ENCODE peak calls at places on chromosomes 13 and 19, in four cellular contexts. One of them, this sample, is unnamed.

GRCh38 chr13:69817333-69817732 is 290.3 kb upstream of the ATXN8OS start:
- DNase-seq in PC-9: no peak
- DNase-seq in GM03348: no peak
- DNase-seq in globus pallidus: no peak
- DNase-seq in this sample: no peak

GRCh38 chr13:39815345-39816111 is 160.1 kb downstream of the COG6 start:
- DNase-seq in PC-9: no peak
- DNase-seq in GM03348: no peak
- DNase-seq in globus pallidus: no peak
- DNase-seq in this sample: no peak

GRCh38 chr19:34512254-34512796 is 30.8 kb downstream of the WTIP start:
- DNase-seq in PC-9: no peak
- DNase-seq in GM03348: peak
- DNase-seq in globus pallidus: no peak
- DNase-seq in this sample: no peak

GRCh38 chr13:60612593-60612992 is 215.6 kb downstream of the TDRD3 start:
- DNase-seq in PC-9: no peak
- DNase-seq in GM03348: no peak
- DNase-seq in globus pallidus: no peak
- DNase-seq in this sample: no peak

GRCh38 chr13:98782654-98783053 is 30.2 kb upstream of the SLC15A1 start:
- DNase-seq in PC-9: no peak
- DNase-seq in GM03348: no peak
- DNase-seq in globus pallidus: no peak
- DNase-seq in this sample: no peak

GRCh38 chr13:113545455-113545930 is 39.1 kb upstream of the TFDP1 start:
- DNase-seq in PC-9: peak
- DNase-seq in GM03348: peak
- DNase-seq in globus pallidus: no peak
- DNase-seq in this sample: peak

GRCh38 chr19:39409207-39409885 is 2.7 kb downstream of the ZFP36 start:
- DNase-seq in PC-9: peak
- DNase-seq in GM03348: peak
- DNase-seq in globus pallidus: no peak
- DNase-seq in this sample: peak

GRCh38 chr13:20462533-20462915 is 63.1 kb downstream of the CRYL1 start:
- DNase-seq in PC-9: no peak
- DNase-seq in GM03348: no peak
- DNase-seq in globus pallidus: no peak
- DNase-seq in this sample: no peak

GRCh38 chr19:47619763-47620162 is 10.8 kb downstream of the BICRA start:
- DNase-seq in PC-9: no peak
- DNase-seq in GM03348: no peak
- DNase-seq in globus pallidus: no peak
- DNase-seq in this sample: no peak

GRCh38 chr19:19026299-19026971 is 6.9 kb downstream of the SUGP2 start:
- DNase-seq in PC-9: no peak
- DNase-seq in GM03348: no peak
- DNase-seq in globus pallidus: no peak
- DNase-seq in this sample: no peak

GRCh38 chr19:2744113-2744512 is 4.3 kb upstream of the SLC39A3 start:
- DNase-seq in PC-9: no peak
- DNase-seq in GM03348: no peak
- DNase-seq in globus pallidus: no peak
- DNase-seq in this sample: no peak

GRCh38 chr19:2034729-2035589 is 16.1 kb downstream of the MKNK2 start:
- DNase-seq in PC-9: peak
- DNase-seq in GM03348: peak
- DNase-seq in globus pallidus: no peak
- DNase-seq in this sample: peak

GRCh38 chr19:54081032-54081431 is at the start of gene TARM1:
- DNase-seq in PC-9: no peak
- DNase-seq in GM03348: no peak
- DNase-seq in globus pallidus: no peak
- DNase-seq in this sample: no peak

GRCh38 chr13:44930280-44930679 is 59.0 kb downstream of the NUFIP1 start:
- DNase-seq in PC-9: no peak
- DNase-seq in GM03348: no peak
- DNase-seq in globus pallidus: no peak
- DNase-seq in this sample: no peak

GRCh38 chr19:35043906-35044305 is 2.4 kb downstream of the HPN start:
- DNase-seq in PC-9: no peak
- DNase-seq in GM03348: peak
- DNase-seq in globus pallidus: no peak
- DNase-seq in this sample: no peak

GRCh38 chr13:94590744-94591143 is 5.2 kb downstream of the TGDS start:
- DNase-seq in PC-9: no peak
- DNase-seq in GM03348: no peak
- DNase-seq in globus pallidus: no peak
- DNase-seq in this sample: no peak

GRCh38 chr19:50203281-50204080 is at the start of gene MYH14:
- DNase-seq in PC-9: peak
- DNase-seq in GM03348: peak
- DNase-seq in globus pallidus: peak
- DNase-seq in this sample: peak

GRCh38 chr19:38744298-38744681 is at the start of gene CAPN12:
- DNase-seq in PC-9: no peak
- DNase-seq in GM03348: no peak
- DNase-seq in globus pallidus: no peak
- DNase-seq in this sample: no peak

GRCh38 chr13:97266328-97266727 is 44.2 kb downstream of the MBNL2 start:
- DNase-seq in PC-9: no peak
- DNase-seq in GM03348: no peak
- DNase-seq in globus pallidus: no peak
- DNase-seq in this sample: no peak

GRCh38 chr13:85019121-85019520 is 780.1 kb downstream of the SLITRK6 start:
- DNase-seq in PC-9: no peak
- DNase-seq in GM03348: no peak
- DNase-seq in globus pallidus: peak
- DNase-seq in this sample: no peak

GRCh38 chr19:2345794-2346663 is 14.0 kb upstream of the TMPRSS9 start:
- DNase-seq in PC-9: peak
- DNase-seq in GM03348: no peak
- DNase-seq in globus pallidus: peak
- DNase-seq in this sample: no peak

GRCh38 chr19:10095948-10096614 is 6.4 kb downstream of the ANGPTL6 start:
- DNase-seq in PC-9: peak
- DNase-seq in GM03348: peak
- DNase-seq in globus pallidus: peak
- DNase-seq in this sample: peak

GRCh38 chr19:10209305-10209704 is 14.6 kb upstream of the DNMT1 start:
- DNase-seq in PC-9: no peak
- DNase-seq in GM03348: peak
- DNase-seq in globus pallidus: no peak
- DNase-seq in this sample: no peak

GRCh38 chr13:112658807-112659206 is 31.0 kb upstream of the ATP11A start:
- DNase-seq in PC-9: no peak
- DNase-seq in GM03348: no peak
- DNase-seq in globus pallidus: no peak
- DNase-seq in this sample: no peak

GRCh38 chr19:3114811-3115210 is 20.6 kb downstream of the GNA11 start:
- DNase-seq in PC-9: no peak
- DNase-seq in GM03348: no peak
- DNase-seq in globus pallidus: no peak
- DNase-seq in this sample: no peak

GRCh38 chr19:57363734-57364181 is 407 bp downstream of the TRAPPC2B start:
- DNase-seq in PC-9: no peak
- DNase-seq in GM03348: peak
- DNase-seq in globus pallidus: peak
- DNase-seq in this sample: peak

GRCh38 chr13:104105418-104106355 is 1039.5 kb upstream of the SLC10A2 start:
- DNase-seq in PC-9: peak
- DNase-seq in GM03348: no peak
- DNase-seq in globus pallidus: no peak
- DNase-seq in this sample: no peak

GRCh38 chr13:36533806-36534205 is 101.5 kb downstream of the CCNA1 start:
- DNase-seq in PC-9: no peak
- DNase-seq in GM03348: no peak
- DNase-seq in globus pallidus: no peak
- DNase-seq in this sample: no peak

GRCh38 chr19:48992571-48993174 is 436 bp downstream of the GYS1 start:
- DNase-seq in PC-9: peak
- DNase-seq in GM03348: no peak
- DNase-seq in globus pallidus: no peak
- DNase-seq in this sample: no peak

GRCh38 chr13:109976206-109976997 is 190.0 kb upstream of the IRS2 start:
- DNase-seq in PC-9: no peak
- DNase-seq in GM03348: no peak
- DNase-seq in globus pallidus: no peak
- DNase-seq in this sample: no peak

GRCh38 chr19:5913739-5914357 is at the start of gene CAPS:
- DNase-seq in PC-9: peak
- DNase-seq in GM03348: peak
- DNase-seq in globus pallidus: peak
- DNase-seq in this sample: peak